ENCODE peak calls at places on chromosome 22, in eight cellular contexts. Y is IMR-90, I is A549, M is suprapubic skin, U is ovary, T is endothelial cell of umbilical vein, G is tibial nerve, B is stomach. A is an unnamed sample.

GRCh38 chr22:44037519-44038370 is 13.6 kb downstream of the PARVB start:
- DNase-seq in Y (peak; percentile 97), G (peak; percentile 23), I (peak; percentile 66), U (no peak), T (peak; percentile 85), M (no peak), B (no peak), A (no peak)

GRCh38 chr22:36331306-36331911 is 56.4 kb downstream of the MYH9 start:
- DNase-seq in G (peak; percentile 61), T (peak; percentile 93), U (peak; percentile 56), Y (peak; percentile 98), B (peak; percentile 79), M (no peak), I (peak; percentile 67), A (no peak)

GRCh38 chr22:47281126-47282106 is 519.0 kb downstream of the TBC1D22A start:
- DNase-seq in B (no peak), T (no peak), Y (peak; percentile 41), I (peak; percentile 6), U (no peak), M (no peak), G (no peak), A (no peak)

GRCh38 chr22:37193629-37194191 is 5.7 kb upstream of the C1QTNF6 start:
- DNase-seq in T (peak; percentile 24), G (no peak), Y (peak; percentile 36), U (peak; percentile 19), B (no peak), M (peak; percentile 40), I (no peak), A (no peak)

GRCh38 chr22:42967933-42968332 is 47.0 kb downstream of the PACSIN2 start:
- DNase-seq in M (peak; percentile 86), G (no peak), I (no peak), T (no peak), U (no peak), B (peak; percentile 49), Y (no peak), A (no peak)

GRCh38 chr22:19853879-19854777 is 546 bp downstream of the GNB1L start:
- DNase-seq in B (peak; percentile 25), M (peak; percentile 72), U (no peak), G (no peak), Y (no peak), T (no peak), I (no peak), A (peak; percentile 18)

GRCh38 chr22:33723915-33724314 is 196.4 kb downstream of the LARGE1 start:
- DNase-seq in B (no peak), M (no peak), I (no peak), G (peak; percentile 18), U (no peak), T (no peak), Y (no peak), A (no peak)

GRCh38 chr22:32829451-32829851 is 27.9 kb downstream of the TIMP3 start:
- DNase-seq in G (no peak), I (no peak), Y (no peak), B (no peak), T (no peak), M (no peak), U (no peak), A (no peak)

GRCh38 chr22:34866501-34867171 is 199.3 kb upstream of the ISX start:
- DNase-seq in T (no peak), M (no peak), G (no peak), Y (no peak), B (no peak), U (no peak), I (no peak), A (no peak)

GRCh38 chr22:37610480-37611148 is 2.0 kb downstream of the GGA1 start:
- DNase-seq in G (no peak), U (no peak), M (no peak), I (no peak), T (no peak), Y (no peak), B (no peak), A (no peak)

GRCh38 chr22:19873960-19874306 is 19.3 kb upstream of the GNB1L start:
- DNase-seq in G (no peak), U (peak; percentile 24), I (no peak), M (peak; percentile 61), T (no peak), B (no peak), Y (no peak), A (no peak)

GRCh38 chr22:30773919-30774318 is 79.2 kb downstream of the OSBP2 start:
- DNase-seq in U (no peak), B (no peak), G (no peak), M (no peak), I (no peak), Y (no peak), T (no peak), A (no peak)

GRCh38 chr22:44664149-44664548 is 37.9 kb upstream of the PRR5 start:
- DNase-seq in M (peak; percentile 74), T (peak; percentile 62), U (no peak), I (no peak), Y (peak; percentile 61), G (no peak), B (peak; percentile 51), A (no peak)

GRCh38 chr22:46576556-46577351 is 39.3 kb upstream of the CELSR1 start:
- DNase-seq in B (peak; percentile 68), U (peak; percentile 74), M (peak; percentile 75), I (peak; percentile 23), Y (peak; percentile 35), G (no peak), T (no peak), A (no peak)

GRCh38 chr22:46319319-46319718 is 16.2 kb upstream of the TRMU start:
- DNase-seq in G (no peak), U (no peak), Y (no peak), T (no peak), M (no peak), B (no peak), I (no peak), A (no peak)

GRCh38 chr22:43975041-43975440 is 19.8 kb downstream of the SAMM50 start:
- DNase-seq in T (no peak), I (no peak), G (no peak), B (no peak), U (no peak), Y (no peak), M (no peak), A (no peak)

GRCh38 chr22:21446827-21447690 is 20.1 kb upstream of the TMEM191C start:
- DNase-seq in U (peak; percentile 9), B (peak; percentile 16), M (peak; percentile 46), G (no peak), Y (no peak), I (no peak), T (no peak), A (peak; percentile 31)

DNA sequence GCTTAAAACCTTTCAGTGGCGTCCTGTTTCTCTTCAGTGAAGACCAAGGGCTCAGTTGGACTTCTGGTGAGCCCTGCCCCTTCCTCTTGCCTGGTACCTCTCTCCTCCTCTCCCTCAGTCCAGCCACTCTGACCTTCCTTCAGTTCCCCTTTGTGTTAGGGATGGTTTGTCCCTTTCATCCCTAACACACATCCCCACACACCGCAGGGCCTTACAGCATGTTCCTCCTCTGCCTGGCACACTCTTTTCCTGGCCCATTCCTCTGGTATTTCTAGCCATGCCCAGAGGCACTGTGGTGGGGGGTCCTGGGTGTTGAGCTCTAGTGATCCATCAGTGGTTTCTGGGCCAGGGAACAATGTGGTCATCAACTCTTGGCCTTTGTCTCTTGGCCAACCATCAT is 21.4 kb downstream of the GNAZ start:
- DNase-seq in M (no peak), I (no peak), T (no peak), Y (no peak), G (no peak), B (no peak), U (no peak), A (no peak)
- H3K27ac ChIP-seq in M (no peak overlapping the region), I (no peak overlapping the region), T (no peak overlapping the region), Y (no peak overlapping the region), G (no peak overlapping the region), B (no peak overlapping the region), U (no peak overlapping the region), A (no peak overlapping the region)

GRCh38 chr22:22834783-22835182 is 52.8 kb upstream of the IGLL5 start:
- DNase-seq in G (no peak), M (no peak), T (no peak), B (no peak), I (no peak), U (no peak), Y (no peak), A (no peak)

GRCh38 chr22:22835892-22836291 is 51.7 kb upstream of the IGLL5 start:
- DNase-seq in G (no peak), M (no peak), T (no peak), B (no peak), I (no peak), Y (no peak), U (no peak), A (no peak)

GRCh38 chr22:22834204-22834603 is 53.4 kb upstream of the IGLL5 start:
- DNase-seq in I (no peak), Y (no peak), T (no peak), B (no peak), G (no peak), U (no peak), M (no peak), A (no peak)

GRCh38 chr22:22836635-22837034 is 51.0 kb upstream of the IGLL5 start:
- DNase-seq in Y (no peak), T (no peak), B (no peak), I (no peak), M (no peak), G (peak; percentile 1), U (no peak), A (no peak)

DNA sequence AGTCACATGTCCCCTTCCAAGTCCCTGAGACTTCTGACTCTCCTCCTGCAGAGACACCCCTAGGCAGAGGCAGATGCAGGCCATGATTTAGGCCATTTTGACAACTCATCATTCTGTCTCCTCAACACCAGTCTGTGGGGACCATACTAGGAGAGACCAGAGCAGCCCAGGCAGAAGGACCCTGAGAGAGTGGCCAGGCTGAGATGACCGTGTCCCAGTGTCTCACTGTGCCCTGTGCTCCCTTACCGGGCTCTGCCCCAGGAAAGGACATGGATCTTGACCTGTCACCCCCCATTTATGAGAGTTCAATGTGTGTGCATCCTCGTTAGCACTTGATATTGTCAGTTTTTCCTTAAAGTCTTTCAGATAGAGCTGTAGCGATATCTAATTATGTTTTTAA is 52.4 kb upstream of the IGLL5 start:
- DNase-seq in I (no peak), B (no peak), Y (no peak), M (no peak), G (peak; percentile 3), U (no peak), T (no peak), A (no peak)
- H3K4me3 ChIP-seq in I (no peak overlapping the region), B (no peak overlapping the region), Y (no peak overlapping the region), M (no peak overlapping the region), G (no peak overlapping the region), U (no peak overlapping the region), T (no peak overlapping the region), A (no peak overlapping the region)

DNA sequence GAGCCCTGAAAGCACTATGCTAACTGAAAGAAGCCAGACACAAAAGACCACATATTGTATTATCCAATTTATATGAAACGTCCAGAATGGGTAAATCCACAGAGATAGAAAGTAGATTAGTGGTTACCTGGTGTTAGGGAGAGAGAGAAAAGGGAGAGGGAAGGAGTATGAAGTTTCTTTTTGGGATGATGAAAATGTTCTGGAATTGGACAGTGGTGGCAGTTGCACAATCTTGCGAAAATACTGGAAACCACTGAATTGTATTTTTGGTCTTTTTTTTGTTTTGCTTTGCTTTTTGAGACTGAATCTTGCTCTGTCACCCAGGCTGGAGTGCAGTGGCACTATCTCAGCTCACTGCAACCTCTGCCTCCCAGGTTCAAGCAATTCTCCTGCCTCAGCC is 63.5 kb downstream of the MRTFA start:
- DNase-seq in T (no peak), G (peak; percentile 33), U (no peak), M (no peak), I (no peak), B (no peak), Y (no peak), A (no peak)
- TF ChIP-seq POLR2A in T (no peak), G (no peak), U (no peak), M (no peak), I (no peak), B (no peak), Y (no peak), A (no peak)

GRCh38 chr22:29145321-29146072 is 60.2 kb upstream of the EMID1 start:
- DNase-seq in M (peak; percentile 59), T (no peak), G (no peak), B (peak; percentile 24), Y (no peak), U (no peak), I (no peak), A (no peak)
- H3K27ac ChIP-seq in M (peak overlapping the region; percentile 27), T (no peak overlapping the region), G (no peak overlapping the region), B (no peak overlapping the region), Y (no peak overlapping the region), U (peak overlapping the region; percentile 19), I (no peak overlapping the region), A (peak overlapping the region; percentile 43)